ENCODE peak calls at places on chromosomes 2 and 18, in nine cellular contexts. One of them, this sample, is unnamed.

GRCh38 chr2:29632018-29632417 is 289.4 kb downstream of the ALK start:
- DNase-seq in CD8-positive, alpha-beta memory T cell: no peak
- DNase-seq in nucleus accumbens: no peak
- DNase-seq in ACHN: no peak
- DNase-seq in NCI-H2081: no peak
- DNase-seq in H9: no peak
- DNase-seq in GM12864: no peak
- DNase-seq in activated T-helper 1 cell treated with anti-CD3 and anti-CD28 coated beads, Interleukin-12 subunit alpha, Interleukin-12 subunit beta, Interleukin-2, Interleukin-4 antibody, amounts not matched to agents 30 ng/mL and 10 ng/mL and 1 ng/mL, durations not matched to agents 14 hours and 24 hours and 36 hours: no peak
- DNase-seq in SW 1271: no peak
- DNase-seq in this sample: no peak

GRCh38 chr18:58862404-58862803 is 2.3 kb upstream of the ZNF532 start:
- DNase-seq in activated T-helper 1 cell treated with anti-CD3 and anti-CD28 coated beads, Interleukin-12 subunit alpha, Interleukin-12 subunit beta, Interleukin-2, Interleukin-4 antibody, amounts not matched to agents 30 ng/mL and 10 ng/mL and 1 ng/mL, durations not matched to agents 14 hours and 24 hours and 36 hours: no peak
- DNase-seq in CD8-positive, alpha-beta memory T cell: no peak
- DNase-seq in ACHN: no peak
- DNase-seq in SW 1271: no peak
- DNase-seq in nucleus accumbens: no peak
- DNase-seq in NCI-H2081: no peak
- DNase-seq in H9: no peak
- DNase-seq in GM12864: no peak
- DNase-seq in this sample: no peak

GRCh38 chr18:56294484-56295183 is 343.8 kb downstream of the TXNL1 start:
- DNase-seq in NCI-H2081: no peak
- DNase-seq in activated T-helper 1 cell treated with anti-CD3 and anti-CD28 coated beads, Interleukin-12 subunit alpha, Interleukin-12 subunit beta, Interleukin-2, Interleukin-4 antibody, amounts not matched to agents 30 ng/mL and 10 ng/mL and 1 ng/mL, durations not matched to agents 14 hours and 24 hours and 36 hours: no peak
- DNase-seq in nucleus accumbens: no peak
- DNase-seq in ACHN: no peak
- DNase-seq in CD8-positive, alpha-beta memory T cell: no peak
- DNase-seq in GM12864: no peak
- DNase-seq in H9: no peak
- DNase-seq in SW 1271: no peak
- DNase-seq in this sample: no peak

GRCh38 chr2:10335046-10335840 is 32.5 kb downstream of the HPCAL1 start:
- DNase-seq in CD8-positive, alpha-beta memory T cell: no peak
- DNase-seq in NCI-H2081: no peak
- DNase-seq in H9: no peak
- DNase-seq in SW 1271: no peak
- DNase-seq in ACHN: no peak
- DNase-seq in nucleus accumbens: no peak
- DNase-seq in activated T-helper 1 cell treated with anti-CD3 and anti-CD28 coated beads, Interleukin-12 subunit alpha, Interleukin-12 subunit beta, Interleukin-2, Interleukin-4 antibody, amounts not matched to agents 30 ng/mL and 10 ng/mL and 1 ng/mL, durations not matched to agents 14 hours and 24 hours and 36 hours: no peak
- DNase-seq in GM12864: no peak
- DNase-seq in this sample: no peak

GRCh38 chr2:27080603-27080938 is 2.2 kb downstream of the EMILIN1 start:
- DNase-seq in GM12864: no peak
- DNase-seq in CD8-positive, alpha-beta memory T cell: no peak
- DNase-seq in nucleus accumbens: no peak
- DNase-seq in SW 1271: no peak
- DNase-seq in NCI-H2081: no peak
- DNase-seq in H9: no peak
- DNase-seq in activated T-helper 1 cell treated with anti-CD3 and anti-CD28 coated beads, Interleukin-12 subunit alpha, Interleukin-12 subunit beta, Interleukin-2, Interleukin-4 antibody, amounts not matched to agents 30 ng/mL and 10 ng/mL and 1 ng/mL, durations not matched to agents 14 hours and 24 hours and 36 hours: no peak
- DNase-seq in ACHN: no peak
- DNase-seq in this sample: no peak

GRCh38 chr2:238692562-238692961 is 155.3 kb upstream of the TWIST2 start:
- DNase-seq in activated T-helper 1 cell treated with anti-CD3 and anti-CD28 coated beads, Interleukin-12 subunit alpha, Interleukin-12 subunit beta, Interleukin-2, Interleukin-4 antibody, amounts not matched to agents 30 ng/mL and 10 ng/mL and 1 ng/mL, durations not matched to agents 14 hours and 24 hours and 36 hours: no peak
- DNase-seq in NCI-H2081: no peak
- DNase-seq in GM12864: no peak
- DNase-seq in CD8-positive, alpha-beta memory T cell: no peak
- DNase-seq in H9: no peak
- DNase-seq in ACHN: no peak
- DNase-seq in SW 1271: no peak
- DNase-seq in nucleus accumbens: no peak
- DNase-seq in this sample: no peak

GRCh38 chr2:30267161-30267568 is 35.8 kb downstream of the LBH start:
- DNase-seq in CD8-positive, alpha-beta memory T cell: peak; percentile 32
- DNase-seq in GM12864: no peak
- DNase-seq in nucleus accumbens: no peak
- DNase-seq in H9: peak; percentile 49
- DNase-seq in SW 1271: no peak
- DNase-seq in activated T-helper 1 cell treated with anti-CD3 and anti-CD28 coated beads, Interleukin-12 subunit alpha, Interleukin-12 subunit beta, Interleukin-2, Interleukin-4 antibody, amounts not matched to agents 30 ng/mL and 10 ng/mL and 1 ng/mL, durations not matched to agents 14 hours and 24 hours and 36 hours: no peak
- DNase-seq in ACHN: no peak
- DNase-seq in NCI-H2081: no peak
- DNase-seq in this sample: no peak

GRCh38 chr2:237315170-237315880 is 98.6 kb downstream of the COL6A3 start:
- DNase-seq in H9: no peak
- DNase-seq in nucleus accumbens: no peak
- DNase-seq in NCI-H2081: no peak
- DNase-seq in activated T-helper 1 cell treated with anti-CD3 and anti-CD28 coated beads, Interleukin-12 subunit alpha, Interleukin-12 subunit beta, Interleukin-2, Interleukin-4 antibody, amounts not matched to agents 30 ng/mL and 10 ng/mL and 1 ng/mL, durations not matched to agents 14 hours and 24 hours and 36 hours: no peak
- DNase-seq in SW 1271: no peak
- DNase-seq in CD8-positive, alpha-beta memory T cell: no peak
- DNase-seq in GM12864: no peak
- DNase-seq in ACHN: no peak
- DNase-seq in this sample: peak; percentile 67

GRCh38 chr2:28600176-28600575 is 104.3 kb downstream of the PLB1 start:
- DNase-seq in GM12864: no peak
- DNase-seq in activated T-helper 1 cell treated with anti-CD3 and anti-CD28 coated beads, Interleukin-12 subunit alpha, Interleukin-12 subunit beta, Interleukin-2, Interleukin-4 antibody, amounts not matched to agents 30 ng/mL and 10 ng/mL and 1 ng/mL, durations not matched to agents 14 hours and 24 hours and 36 hours: no peak
- DNase-seq in ACHN: no peak
- DNase-seq in NCI-H2081: no peak
- DNase-seq in nucleus accumbens: no peak
- DNase-seq in SW 1271: no peak
- DNase-seq in H9: no peak
- DNase-seq in CD8-positive, alpha-beta memory T cell: no peak
- DNase-seq in this sample: no peak

GRCh38 chr2:225004531-225004930 is 37.7 kb downstream of the DOCK10 start:
- DNase-seq in GM12864: no peak
- DNase-seq in ACHN: peak; percentile 44
- DNase-seq in NCI-H2081: no peak
- DNase-seq in H9: no peak
- DNase-seq in SW 1271: no peak
- DNase-seq in nucleus accumbens: no peak
- DNase-seq in CD8-positive, alpha-beta memory T cell: no peak
- DNase-seq in activated T-helper 1 cell treated with anti-CD3 and anti-CD28 coated beads, Interleukin-12 subunit alpha, Interleukin-12 subunit beta, Interleukin-2, Interleukin-4 antibody, amounts not matched to agents 30 ng/mL and 10 ng/mL and 1 ng/mL, durations not matched to agents 14 hours and 24 hours and 36 hours: no peak
- DNase-seq in this sample: no peak

GRCh38 chr18:63980896-63981454 is 11.1 kb downstream of the SERPINB8 start:
- DNase-seq in SW 1271: no peak
- DNase-seq in activated T-helper 1 cell treated with anti-CD3 and anti-CD28 coated beads, Interleukin-12 subunit alpha, Interleukin-12 subunit beta, Interleukin-2, Interleukin-4 antibody, amounts not matched to agents 30 ng/mL and 10 ng/mL and 1 ng/mL, durations not matched to agents 14 hours and 24 hours and 36 hours: no peak
- DNase-seq in NCI-H2081: no peak
- DNase-seq in ACHN: no peak
- DNase-seq in GM12864: no peak
- DNase-seq in H9: no peak
- DNase-seq in nucleus accumbens: no peak
- DNase-seq in CD8-positive, alpha-beta memory T cell: no peak
- DNase-seq in this sample: no peak

GRCh38 chr2:9675369-9676351 is 44.9 kb upstream of the YWHAQ start:
- DNase-seq in ACHN: peak; percentile 85
- DNase-seq in H9: peak; percentile 43
- DNase-seq in GM12864: no peak
- DNase-seq in CD8-positive, alpha-beta memory T cell: no peak
- DNase-seq in SW 1271: peak; percentile 92
- DNase-seq in nucleus accumbens: no peak
- DNase-seq in activated T-helper 1 cell treated with anti-CD3 and anti-CD28 coated beads, Interleukin-12 subunit alpha, Interleukin-12 subunit beta, Interleukin-2, Interleukin-4 antibody, amounts not matched to agents 30 ng/mL and 10 ng/mL and 1 ng/mL, durations not matched to agents 14 hours and 24 hours and 36 hours: no peak
- DNase-seq in NCI-H2081: no peak
- DNase-seq in this sample: peak; percentile 16

GRCh38 chr18:69161383-69162028 is 239.2 kb upstream of the DOK6 start:
- DNase-seq in nucleus accumbens: no peak
- DNase-seq in H9: no peak
- DNase-seq in ACHN: no peak
- DNase-seq in CD8-positive, alpha-beta memory T cell: no peak
- DNase-seq in SW 1271: no peak
- DNase-seq in NCI-H2081: no peak
- DNase-seq in activated T-helper 1 cell treated with anti-CD3 and anti-CD28 coated beads, Interleukin-12 subunit alpha, Interleukin-12 subunit beta, Interleukin-2, Interleukin-4 antibody, amounts not matched to agents 30 ng/mL and 10 ng/mL and 1 ng/mL, durations not matched to agents 14 hours and 24 hours and 36 hours: no peak
- DNase-seq in GM12864: no peak
- DNase-seq in this sample: no peak

GRCh38 chr2:190351955-190352354 is 8.6 kb downstream of the INPP1 start:
- DNase-seq in activated T-helper 1 cell treated with anti-CD3 and anti-CD28 coated beads, Interleukin-12 subunit alpha, Interleukin-12 subunit beta, Interleukin-2, Interleukin-4 antibody, amounts not matched to agents 30 ng/mL and 10 ng/mL and 1 ng/mL, durations not matched to agents 14 hours and 24 hours and 36 hours: no peak
- DNase-seq in nucleus accumbens: no peak
- DNase-seq in ACHN: no peak
- DNase-seq in H9: no peak
- DNase-seq in NCI-H2081: no peak
- DNase-seq in GM12864: no peak
- DNase-seq in CD8-positive, alpha-beta memory T cell: no peak
- DNase-seq in SW 1271: no peak
- DNase-seq in this sample: no peak

GRCh38 chr2:194700116-194700515 is 956.9 kb upstream of the SLC39A10 start:
- DNase-seq in ACHN: no peak
- DNase-seq in SW 1271: no peak
- DNase-seq in activated T-helper 1 cell treated with anti-CD3 and anti-CD28 coated beads, Interleukin-12 subunit alpha, Interleukin-12 subunit beta, Interleukin-2, Interleukin-4 antibody, amounts not matched to agents 30 ng/mL and 10 ng/mL and 1 ng/mL, durations not matched to agents 14 hours and 24 hours and 36 hours: no peak
- DNase-seq in NCI-H2081: no peak
- DNase-seq in H9: no peak
- DNase-seq in GM12864: no peak
- DNase-seq in CD8-positive, alpha-beta memory T cell: no peak
- DNase-seq in nucleus accumbens: no peak
- DNase-seq in this sample: no peak

GRCh38 chr2:8986327-8986976 is 17.0 kb downstream of the MBOAT2 start:
- DNase-seq in GM12864: no peak
- DNase-seq in H9: peak; percentile 75
- DNase-seq in SW 1271: no peak
- DNase-seq in NCI-H2081: no peak
- DNase-seq in activated T-helper 1 cell treated with anti-CD3 and anti-CD28 coated beads, Interleukin-12 subunit alpha, Interleukin-12 subunit beta, Interleukin-2, Interleukin-4 antibody, amounts not matched to agents 30 ng/mL and 10 ng/mL and 1 ng/mL, durations not matched to agents 14 hours and 24 hours and 36 hours: no peak
- DNase-seq in nucleus accumbens: no peak
- DNase-seq in CD8-positive, alpha-beta memory T cell: no peak
- DNase-seq in ACHN: peak; percentile 26
- DNase-seq in this sample: no peak

GRCh38 chr18:51668101-51668500 is 470.6 kb upstream of the MEX3C start:
- DNase-seq in NCI-H2081: peak; percentile 41
- DNase-seq in nucleus accumbens: peak; percentile 73
- DNase-seq in GM12864: no peak
- DNase-seq in H9: peak; percentile 68
- DNase-seq in SW 1271: peak; percentile 21
- DNase-seq in CD8-positive, alpha-beta memory T cell: no peak
- DNase-seq in activated T-helper 1 cell treated with anti-CD3 and anti-CD28 coated beads, Interleukin-12 subunit alpha, Interleukin-12 subunit beta, Interleukin-2, Interleukin-4 antibody, amounts not matched to agents 30 ng/mL and 10 ng/mL and 1 ng/mL, durations not matched to agents 14 hours and 24 hours and 36 hours: peak; percentile 17
- DNase-seq in ACHN: peak; percentile 46
- DNase-seq in this sample: peak; percentile 32

GRCh38 chr2:128379021-128380005 is 60.6 kb upstream of the HS6ST1 start:
- DNase-seq in CD8-positive, alpha-beta memory T cell: no peak
- DNase-seq in activated T-helper 1 cell treated with anti-CD3 and anti-CD28 coated beads, Interleukin-12 subunit alpha, Interleukin-12 subunit beta, Interleukin-2, Interleukin-4 antibody, amounts not matched to agents 30 ng/mL and 10 ng/mL and 1 ng/mL, durations not matched to agents 14 hours and 24 hours and 36 hours: no peak
- DNase-seq in nucleus accumbens: no peak
- DNase-seq in H9: peak; percentile 27
- DNase-seq in GM12864: no peak
- DNase-seq in NCI-H2081: peak; percentile 38
- DNase-seq in SW 1271: no peak
- DNase-seq in ACHN: no peak
- DNase-seq in this sample: peak; percentile 47

GRCh38 chr2:15649556-15650255 is 58.0 kb downstream of the DDX1 start:
- DNase-seq in CD8-positive, alpha-beta memory T cell: no peak
- DNase-seq in activated T-helper 1 cell treated with anti-CD3 and anti-CD28 coated beads, Interleukin-12 subunit alpha, Interleukin-12 subunit beta, Interleukin-2, Interleukin-4 antibody, amounts not matched to agents 30 ng/mL and 10 ng/mL and 1 ng/mL, durations not matched to agents 14 hours and 24 hours and 36 hours: no peak
- DNase-seq in GM12864: no peak
- DNase-seq in H9: no peak
- DNase-seq in nucleus accumbens: no peak
- DNase-seq in SW 1271: no peak
- DNase-seq in NCI-H2081: no peak
- DNase-seq in ACHN: no peak
- DNase-seq in this sample: no peak

GRCh38 chr2:102604754-102605153 is 14.6 kb upstream of the SLC9A2 start:
- DNase-seq in CD8-positive, alpha-beta memory T cell: no peak
- DNase-seq in ACHN: no peak
- DNase-seq in NCI-H2081: no peak
- DNase-seq in H9: peak; percentile 33
- DNase-seq in SW 1271: no peak
- DNase-seq in nucleus accumbens: no peak
- DNase-seq in activated T-helper 1 cell treated with anti-CD3 and anti-CD28 coated beads, Interleukin-12 subunit alpha, Interleukin-12 subunit beta, Interleukin-2, Interleukin-4 antibody, amounts not matched to agents 30 ng/mL and 10 ng/mL and 1 ng/mL, durations not matched to agents 14 hours and 24 hours and 36 hours: no peak
- DNase-seq in GM12864: no peak
- DNase-seq in this sample: no peak

GRCh38 chr2:80086831-80087230 is 217.7 kb downstream of the LRRTM1 start:
- DNase-seq in SW 1271: no peak
- DNase-seq in nucleus accumbens: no peak
- DNase-seq in CD8-positive, alpha-beta memory T cell: no peak
- DNase-seq in activated T-helper 1 cell treated with anti-CD3 and anti-CD28 coated beads, Interleukin-12 subunit alpha, Interleukin-12 subunit beta, Interleukin-2, Interleukin-4 antibody, amounts not matched to agents 30 ng/mL and 10 ng/mL and 1 ng/mL, durations not matched to agents 14 hours and 24 hours and 36 hours: no peak
- DNase-seq in GM12864: no peak
- DNase-seq in H9: no peak
- DNase-seq in NCI-H2081: no peak
- DNase-seq in ACHN: no peak
- DNase-seq in this sample: no peak

GRCh38 chr2:160584972-160585494 is 91.4 kb upstream of the RBMS1 start:
- DNase-seq in CD8-positive, alpha-beta memory T cell: no peak
- DNase-seq in H9: no peak
- DNase-seq in GM12864: no peak
- DNase-seq in ACHN: peak; percentile 11
- DNase-seq in nucleus accumbens: no peak
- DNase-seq in NCI-H2081: no peak
- DNase-seq in activated T-helper 1 cell treated with anti-CD3 and anti-CD28 coated beads, Interleukin-12 subunit alpha, Interleukin-12 subunit beta, Interleukin-2, Interleukin-4 antibody, amounts not matched to agents 30 ng/mL and 10 ng/mL and 1 ng/mL, durations not matched to agents 14 hours and 24 hours and 36 hours: no peak
- DNase-seq in SW 1271: no peak
- DNase-seq in this sample: no peak

GRCh38 chr2:133377021-133377481 is 191.2 kb downstream of the NCKAP5 start:
- DNase-seq in GM12864: no peak
- DNase-seq in NCI-H2081: no peak
- DNase-seq in ACHN: no peak
- DNase-seq in CD8-positive, alpha-beta memory T cell: no peak
- DNase-seq in activated T-helper 1 cell treated with anti-CD3 and anti-CD28 coated beads, Interleukin-12 subunit alpha, Interleukin-12 subunit beta, Interleukin-2, Interleukin-4 antibody, amounts not matched to agents 30 ng/mL and 10 ng/mL and 1 ng/mL, durations not matched to agents 14 hours and 24 hours and 36 hours: no peak
- DNase-seq in nucleus accumbens: no peak
- DNase-seq in SW 1271: no peak
- DNase-seq in H9: no peak
- DNase-seq in this sample: no peak

GRCh38 chr2:200394045-200394444 is 87.6 kb downstream of the SPATS2L start:
- DNase-seq in H9: no peak
- DNase-seq in activated T-helper 1 cell treated with anti-CD3 and anti-CD28 coated beads, Interleukin-12 subunit alpha, Interleukin-12 subunit beta, Interleukin-2, Interleukin-4 antibody, amounts not matched to agents 30 ng/mL and 10 ng/mL and 1 ng/mL, durations not matched to agents 14 hours and 24 hours and 36 hours: no peak
- DNase-seq in CD8-positive, alpha-beta memory T cell: no peak
- DNase-seq in ACHN: no peak
- DNase-seq in NCI-H2081: no peak
- DNase-seq in nucleus accumbens: no peak
- DNase-seq in SW 1271: no peak
- DNase-seq in GM12864: no peak
- DNase-seq in this sample: no peak

GRCh38 chr2:141611143-141611571 is 519.7 kb downstream of the LRP1B start:
- DNase-seq in GM12864: no peak
- DNase-seq in NCI-H2081: no peak
- DNase-seq in nucleus accumbens: no peak
- DNase-seq in H9: no peak
- DNase-seq in ACHN: no peak
- DNase-seq in SW 1271: no peak
- DNase-seq in activated T-helper 1 cell treated with anti-CD3 and anti-CD28 coated beads, Interleukin-12 subunit alpha, Interleukin-12 subunit beta, Interleukin-2, Interleukin-4 antibody, amounts not matched to agents 30 ng/mL and 10 ng/mL and 1 ng/mL, durations not matched to agents 14 hours and 24 hours and 36 hours: no peak
- DNase-seq in CD8-positive, alpha-beta memory T cell: no peak
- DNase-seq in this sample: no peak

GRCh38 chr2:95574506-95574905 is 17.3 kb upstream of the TRIM43 start:
- DNase-seq in ACHN: no peak
- DNase-seq in H9: no peak
- DNase-seq in activated T-helper 1 cell treated with anti-CD3 and anti-CD28 coated beads, Interleukin-12 subunit alpha, Interleukin-12 subunit beta, Interleukin-2, Interleukin-4 antibody, amounts not matched to agents 30 ng/mL and 10 ng/mL and 1 ng/mL, durations not matched to agents 14 hours and 24 hours and 36 hours: no peak
- DNase-seq in NCI-H2081: no peak
- DNase-seq in GM12864: no peak
- DNase-seq in nucleus accumbens: no peak
- DNase-seq in CD8-positive, alpha-beta memory T cell: no peak
- DNase-seq in SW 1271: no peak
- DNase-seq in this sample: no peak

GRCh38 chr2:11022874-11023273 is 111.1 kb downstream of the KCNF1 start:
- DNase-seq in NCI-H2081: no peak
- DNase-seq in SW 1271: no peak
- DNase-seq in H9: no peak
- DNase-seq in ACHN: no peak
- DNase-seq in GM12864: no peak
- DNase-seq in CD8-positive, alpha-beta memory T cell: no peak
- DNase-seq in nucleus accumbens: no peak
- DNase-seq in activated T-helper 1 cell treated with anti-CD3 and anti-CD28 coated beads, Interleukin-12 subunit alpha, Interleukin-12 subunit beta, Interleukin-2, Interleukin-4 antibody, amounts not matched to agents 30 ng/mL and 10 ng/mL and 1 ng/mL, durations not matched to agents 14 hours and 24 hours and 36 hours: no peak
- DNase-seq in this sample: peak; percentile 14

GRCh38 chr2:234015861-234016260 is 34.6 kb upstream of the SPP2 start:
- DNase-seq in nucleus accumbens: no peak
- DNase-seq in ACHN: no peak
- DNase-seq in CD8-positive, alpha-beta memory T cell: no peak
- DNase-seq in SW 1271: no peak
- DNase-seq in GM12864: no peak
- DNase-seq in NCI-H2081: no peak
- DNase-seq in H9: no peak
- DNase-seq in activated T-helper 1 cell treated with anti-CD3 and anti-CD28 coated beads, Interleukin-12 subunit alpha, Interleukin-12 subunit beta, Interleukin-2, Interleukin-4 antibody, amounts not matched to agents 30 ng/mL and 10 ng/mL and 1 ng/mL, durations not matched to agents 14 hours and 24 hours and 36 hours: no peak
- DNase-seq in this sample: no peak

GRCh38 chr18:49849331-49850217 is 36.2 kb upstream of the ACAA2 start:
- DNase-seq in ACHN: peak; percentile 91
- DNase-seq in SW 1271: peak; percentile 90
- DNase-seq in NCI-H2081: peak; percentile 33
- DNase-seq in H9: peak; percentile 88
- DNase-seq in activated T-helper 1 cell treated with anti-CD3 and anti-CD28 coated beads, Interleukin-12 subunit alpha, Interleukin-12 subunit beta, Interleukin-2, Interleukin-4 antibody, amounts not matched to agents 30 ng/mL and 10 ng/mL and 1 ng/mL, durations not matched to agents 14 hours and 24 hours and 36 hours: no peak
- DNase-seq in GM12864: no peak
- DNase-seq in CD8-positive, alpha-beta memory T cell: no peak
- DNase-seq in nucleus accumbens: no peak
- DNase-seq in this sample: no peak

GRCh38 chr2:136031716-136032115 is 46.3 kb upstream of the DARS1 start:
- DNase-seq in GM12864: no peak
- DNase-seq in nucleus accumbens: no peak
- DNase-seq in ACHN: no peak
- DNase-seq in CD8-positive, alpha-beta memory T cell: no peak
- DNase-seq in H9: no peak
- DNase-seq in activated T-helper 1 cell treated with anti-CD3 and anti-CD28 coated beads, Interleukin-12 subunit alpha, Interleukin-12 subunit beta, Interleukin-2, Interleukin-4 antibody, amounts not matched to agents 30 ng/mL and 10 ng/mL and 1 ng/mL, durations not matched to agents 14 hours and 24 hours and 36 hours: no peak
- DNase-seq in NCI-H2081: no peak
- DNase-seq in SW 1271: no peak
- DNase-seq in this sample: no peak

GRCh38 chr2:193228276-193228675 is 1033.5 kb upstream of the TMEFF2 start:
- DNase-seq in H9: peak; percentile 39
- DNase-seq in CD8-positive, alpha-beta memory T cell: no peak
- DNase-seq in GM12864: no peak
- DNase-seq in SW 1271: no peak
- DNase-seq in ACHN: no peak
- DNase-seq in nucleus accumbens: no peak
- DNase-seq in NCI-H2081: no peak
- DNase-seq in activated T-helper 1 cell treated with anti-CD3 and anti-CD28 coated beads, Interleukin-12 subunit alpha, Interleukin-12 subunit beta, Interleukin-2, Interleukin-4 antibody, amounts not matched to agents 30 ng/mL and 10 ng/mL and 1 ng/mL, durations not matched to agents 14 hours and 24 hours and 36 hours: no peak
- DNase-seq in this sample: no peak